ENCODE peak calls at places on chromosomes 13 and 19, in ten cellular contexts. U, W, J, A, Y, G, S, V, H and I are unnamed samples.

GRCh38 chr13:98842858-98843481 is 90.5 kb upstream of the SLC15A1 start:
- DNase-seq in J (peak; percentile 72), H (peak; percentile 68), S (peak; percentile 57), G (peak; percentile 49), V (peak; percentile 62), W (no peak), U (peak; percentile 78), A (peak; percentile 69), Y (peak; percentile 69), I (no peak)

GRCh38 chr13:32415019-32415418 is 12.9 kb downstream of the N4BP2L1 start:
- DNase-seq in Y (no peak), A (peak; percentile 20), U (peak; percentile 67), J (no peak), H (no peak), G (no peak), V (no peak), W (no peak), S (peak; percentile 18), I (no peak)

GRCh38 chr13:114285166-114285808 is 3.9 kb downstream of the UPF3A start:
- DNase-seq in U (no peak), J (no peak), G (no peak), W (no peak), H (no peak), S (no peak), A (peak; percentile 33), Y (no peak), V (no peak), I (no peak)

GRCh38 chr19:49331616-49332055 is 3.6 kb upstream of the CD37 start:
- DNase-seq in W (no peak), A (peak; percentile 55), H (peak; percentile 61), J (no peak), Y (peak; percentile 59), V (no peak), S (peak; percentile 37), U (peak; percentile 84), G (no peak), I (no peak)

GRCh38 chr19:38452430-38453366 is 19.2 kb downstream of the RYR1 start:
- DNase-seq in U (no peak), S (peak; percentile 81), V (no peak), A (peak; percentile 4), H (no peak), Y (no peak), J (no peak), W (peak; percentile 87), G (no peak), I (no peak)

GRCh38 chr13:42524487-42525034 is 49.4 kb upstream of the TNFSF11 start:
- DNase-seq in W (no peak), J (no peak), Y (no peak), V (no peak), U (peak; percentile 89), S (no peak), G (no peak), H (no peak), A (peak; percentile 30), I (no peak)

GRCh38 chr13:33287142-33287882 is 1.8 kb upstream of the STARD13 start:
- DNase-seq in H (no peak), U (no peak), J (no peak), V (no peak), A (no peak), Y (no peak), G (no peak), S (no peak), W (no peak), I (no peak)

GRCh38 chr13:62629618-62630017 is 1214.0 kb upstream of the PCDH20 start:
- DNase-seq in V (no peak), S (no peak), H (no peak), W (no peak), G (no peak), J (no peak), A (no peak), Y (no peak), U (no peak), I (no peak)

GRCh38 chr19:10363789-10364281 is 16.5 kb downstream of the TYK2 start:
- DNase-seq in H (no peak), V (no peak), W (no peak), A (peak; percentile 35), G (no peak), J (no peak), S (no peak), U (no peak), Y (peak; percentile 39), I (no peak)

GRCh38 chr13:25945596-25945995 is 106.2 kb downstream of the SHISA2 start:
- DNase-seq in A (no peak), V (no peak), U (no peak), W (no peak), G (no peak), S (no peak), J (no peak), H (no peak), Y (no peak), I (no peak)

GRCh38 chr13:32911506-32911905 is 104.7 kb upstream of the KL start:
- DNase-seq in Y (no peak), U (no peak), J (no peak), A (peak; percentile 61), W (no peak), S (peak; percentile 60), V (no peak), G (no peak), H (no peak), I (no peak)

DNA sequence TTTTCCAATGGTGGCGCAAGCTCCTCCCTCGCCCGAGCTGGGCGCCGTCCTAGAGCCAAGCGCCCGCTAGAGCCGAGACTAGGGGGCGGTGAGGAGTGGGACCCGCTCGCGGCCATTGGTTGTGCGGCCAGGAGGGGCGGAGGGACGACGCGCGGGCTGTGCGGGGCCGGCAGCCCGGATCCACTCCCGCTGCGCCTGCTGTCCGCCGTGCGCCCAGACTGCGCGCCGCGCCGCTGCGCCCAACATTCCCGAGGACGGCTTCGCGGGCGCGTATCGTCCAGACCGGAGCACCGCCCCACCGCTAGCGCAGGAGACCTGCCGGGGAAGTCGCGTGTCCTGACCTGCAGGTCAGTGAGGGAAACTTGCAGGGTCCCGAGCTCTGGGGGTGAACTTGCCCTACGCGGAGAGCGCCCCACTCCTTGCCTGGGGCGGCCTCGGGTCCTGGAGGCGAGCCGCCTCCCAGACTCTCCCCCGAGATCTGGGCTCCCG is at the start of gene SERTM1:
- DNase-seq in S (no peak), G (peak; percentile 44), Y (peak; percentile 60), J (no peak), U (no peak), A (no peak), W (no peak), V (peak; percentile 41), H (no peak), I (no peak)
- TF ChIP-seq CTCF in S (no peak), G (no peak), Y (no peak), J (no peak), U (no peak), A (no peak), W (no peak), V (no peak), H (no peak), I (no peak)

DNA sequence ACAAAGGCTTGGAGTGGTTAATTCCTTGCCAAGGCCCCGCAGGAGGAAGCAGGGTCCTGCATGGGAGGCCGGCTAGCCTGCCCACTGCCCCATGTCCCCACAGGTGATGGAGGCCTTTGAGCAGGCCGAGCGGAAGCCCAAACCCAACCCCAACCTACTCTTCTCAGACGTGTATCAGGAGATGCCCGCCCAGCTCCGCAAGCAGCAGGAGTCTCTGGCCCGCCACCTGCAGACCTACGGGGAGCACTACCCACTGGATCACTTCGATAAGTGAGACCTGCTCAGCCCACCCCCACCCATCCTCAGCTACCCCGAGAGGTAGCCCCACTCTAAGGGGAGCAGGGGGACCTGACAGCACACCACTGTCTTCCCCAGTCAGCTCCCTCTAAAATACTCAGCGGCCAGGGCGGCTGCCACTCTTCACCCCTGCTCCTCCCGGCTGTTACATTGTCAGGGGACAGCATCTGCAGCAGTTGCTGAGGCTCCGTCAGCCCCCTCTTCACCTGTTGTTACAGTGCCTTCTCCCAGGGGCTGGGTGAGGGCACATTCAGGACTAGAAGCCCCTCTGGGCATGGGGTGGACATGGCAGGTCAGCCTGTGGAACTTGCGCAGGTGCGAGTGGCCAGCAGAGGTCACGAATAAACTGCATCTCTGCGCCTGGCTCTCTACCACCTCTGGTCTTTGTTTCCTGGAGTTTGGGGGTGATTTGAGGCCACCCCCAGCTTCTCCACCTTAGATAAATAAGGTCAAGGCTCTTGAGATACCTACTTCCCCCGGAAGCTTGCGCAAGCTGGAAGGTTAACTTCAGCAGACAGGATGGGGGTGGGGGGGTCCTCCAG is 2.6 kb downstream of the B3GNT8 start:
- DNase-seq in A (no peak), G (no peak), W (no peak), S (no peak), U (no peak), Y (no peak), V (no peak), H (no peak), J (no peak), I (no peak)
- H3K4me3 ChIP-seq in A (no peak overlapping the region), G (no peak overlapping the region), W (no peak overlapping the region), S (no peak overlapping the region), U (no peak overlapping the region), Y (no peak overlapping the region), V (no peak overlapping the region), H (no peak overlapping the region), J (no peak overlapping the region), I (no peak overlapping the region)

GRCh38 chr13:40341501-40341900 is 324.9 kb downstream of the FOXO1 start:
- DNase-seq in Y (no peak), H (peak; percentile 17), W (no peak), J (no peak), G (no peak), A (no peak), U (no peak), V (no peak), S (no peak), I (no peak)

GRCh38 chr13:40336228-40337221 is 329.9 kb downstream of the FOXO1 start:
- DNase-seq in Y (no peak), U (peak; percentile 61), W (no peak), V (no peak), H (peak; percentile 45), A (no peak), G (no peak), J (no peak), S (no peak), I (no peak)

GRCh38 chr13:40341086-40341471 is 325.4 kb downstream of the FOXO1 start:
- DNase-seq in U (no peak), A (no peak), Y (no peak), J (no peak), G (no peak), H (no peak), S (no peak), W (no peak), V (no peak), I (no peak)

GRCh38 chr13:40340368-40341085 is 325.9 kb downstream of the FOXO1 start:
- DNase-seq in H (peak; percentile 21), W (peak; percentile 49), A (peak; percentile 45), U (peak; percentile 72), S (no peak), V (no peak), G (no peak), J (no peak), Y (no peak), I (no peak)

GRCh38 chr13:40338217-40338616 is 328.2 kb downstream of the FOXO1 start:
- DNase-seq in W (no peak), H (peak; percentile 35), S (no peak), A (no peak), G (no peak), U (peak; percentile 78), Y (no peak), J (no peak), V (no peak), I (no peak)
- TF ChIP-seq CTCF in W (no peak), H (no peak), S (no peak), A (no peak), G (no peak), U (no peak), Y (no peak), J (no peak), V (no peak), I (no peak)

GRCh38 chr19:44657211-44657921 is 13.7 kb downstream of the PVR start:
- DNase-seq in H (peak; percentile 77), J (peak; percentile 74), S (no peak), Y (peak; percentile 37), A (peak; percentile 54), V (peak; percentile 60), W (peak; percentile 36), G (peak; percentile 70), U (peak; percentile 65), I (peak; percentile 42)
- H3K4me3 ChIP-seq in H (no peak overlapping the region), J (no peak overlapping the region), S (no peak overlapping the region), Y (no peak overlapping the region), A (no peak overlapping the region), V (no peak overlapping the region), W (no peak overlapping the region), G (no peak overlapping the region), U (no peak overlapping the region), I (no peak overlapping the region)